ENCODE peak calls at places on chromosomes 6 and 20, in four cellular contexts. W, D, O and S are unnamed samples.

GRCh38 chr6:150076196-150076893 is 7.4 kb upstream of the ULBP3 start:
- DNase-seq in W (no peak), D (no peak), O (no peak), S (no peak)

GRCh38 chr6:149566372-149567193 is at the start of gene GINM1:
- DNase-seq in W (peak), D (no peak), O (peak), S (no peak)

GRCh38 chr6:1312444-1313363 is 806 bp downstream of the FOXQ1 start:
- DNase-seq in W (peak), D (no peak), O (no peak), S (no peak)

GRCh38 chr6:42104095-42104806 is 38.2 kb downstream of the C6orf132 start:
- DNase-seq in W (peak), D (no peak), O (peak), S (no peak)

GRCh38 chr20:39291301-39291700 is 329.2 kb downstream of the DHX35 start:
- DNase-seq in W (no peak), D (no peak), O (no peak), S (no peak)

GRCh38 chr6:90471297-90471696 is 115.6 kb downstream of the MAP3K7 start:
- DNase-seq in W (no peak), D (no peak), O (no peak), S (no peak)

GRCh38 chr6:141309295-141309694 is 823.4 kb upstream of the GJE1 start:
- DNase-seq in W (no peak), D (no peak), O (no peak), S (no peak)

GRCh38 chr20:41697861-41698559 is 79.8 kb upstream of the CHD6 start:
- DNase-seq in W (peak), D (no peak), O (no peak), S (no peak)

GRCh38 chr6:22807818-22808217 is 238.5 kb downstream of the HDGFL1 start:
- DNase-seq in W (no peak), D (no peak), O (no peak), S (no peak)

GRCh38 chr20:37627060-37627766 is 66.6 kb upstream of the CTNNBL1 start:
- DNase-seq in W (peak), D (no peak), O (no peak), S (no peak)